ENCODE peak calls at places on chromosome 21, in seven cellular contexts. One of them, this sample, is unnamed.

GRCh38 chr21:25708467-25709065 is 26.1 kb downstream of the ATP5PF start:
- DNase-seq in stomach: peak
- DNase-seq in activated CD4-positive, alpha-beta T cell treated with anti-CD3 and anti-CD28 coated beads for 36 hours: peak
- DNase-seq in kidney: no peak
- DNase-seq in NCI-H460: peak
- DNase-seq in immature natural killer cell: peak
- DNase-seq in HTR-8/SVneo: peak
- DNase-seq in this sample: peak

GRCh38 chr21:31408306-31409088 is 64.4 kb upstream of the TIAM1 start:
- DNase-seq in activated CD4-positive, alpha-beta T cell treated with anti-CD3 and anti-CD28 coated beads for 36 hours: no peak
- DNase-seq in HTR-8/SVneo: no peak
- DNase-seq in NCI-H460: no peak
- DNase-seq in stomach: no peak
- DNase-seq in immature natural killer cell: no peak
- DNase-seq in kidney: no peak
- DNase-seq in this sample: no peak

GRCh38 chr21:44925027-44925755 is 4.5 kb upstream of the ITGB2 start:
- DNase-seq in HTR-8/SVneo: no peak
- DNase-seq in kidney: no peak
- DNase-seq in stomach: no peak
- DNase-seq in immature natural killer cell: peak
- DNase-seq in activated CD4-positive, alpha-beta T cell treated with anti-CD3 and anti-CD28 coated beads for 36 hours: no peak
- DNase-seq in NCI-H460: no peak
- DNase-seq in this sample: no peak

GRCh38 chr21:25885880-25886279 is 151.1 kb downstream of the GABPA start:
- DNase-seq in activated CD4-positive, alpha-beta T cell treated with anti-CD3 and anti-CD28 coated beads for 36 hours: no peak
- DNase-seq in stomach: no peak
- DNase-seq in immature natural killer cell: no peak
- DNase-seq in kidney: no peak
- DNase-seq in NCI-H460: no peak
- DNase-seq in HTR-8/SVneo: no peak
- DNase-seq in this sample: no peak

GRCh38 chr21:44303490-44303981 is 3.7 kb downstream of the PFKL start:
- DNase-seq in NCI-H460: no peak
- DNase-seq in stomach: peak
- DNase-seq in activated CD4-positive, alpha-beta T cell treated with anti-CD3 and anti-CD28 coated beads for 36 hours: no peak
- DNase-seq in kidney: peak
- DNase-seq in HTR-8/SVneo: no peak
- DNase-seq in immature natural killer cell: no peak
- DNase-seq in this sample: no peak

GRCh38 chr21:28485301-28486022 is 507.2 kb downstream of the LTN1 start:
- DNase-seq in kidney: no peak
- DNase-seq in stomach: no peak
- DNase-seq in activated CD4-positive, alpha-beta T cell treated with anti-CD3 and anti-CD28 coated beads for 36 hours: no peak
- DNase-seq in HTR-8/SVneo: no peak
- DNase-seq in NCI-H460: no peak
- DNase-seq in immature natural killer cell: no peak
- DNase-seq in this sample: no peak

GRCh38 chr21:24705201-24705600 is 902.1 kb downstream of the MRPL39 start:
- DNase-seq in HTR-8/SVneo: no peak
- DNase-seq in stomach: no peak
- DNase-seq in kidney: no peak
- DNase-seq in activated CD4-positive, alpha-beta T cell treated with anti-CD3 and anti-CD28 coated beads for 36 hours: no peak
- DNase-seq in immature natural killer cell: no peak
- DNase-seq in NCI-H460: no peak
- DNase-seq in this sample: no peak

GRCh38 chr21:38503588-38503987 is 5.3 kb upstream of the ERG start:
- DNase-seq in kidney: no peak
- DNase-seq in HTR-8/SVneo: no peak
- DNase-seq in activated CD4-positive, alpha-beta T cell treated with anti-CD3 and anti-CD28 coated beads for 36 hours: no peak
- DNase-seq in NCI-H460: no peak
- DNase-seq in stomach: no peak
- DNase-seq in immature natural killer cell: no peak
- DNase-seq in this sample: no peak

GRCh38 chr21:14382486-14382834 is 486 bp downstream of the HSPA13 start:
- DNase-seq in immature natural killer cell: no peak
- DNase-seq in kidney: no peak
- DNase-seq in NCI-H460: peak
- DNase-seq in stomach: no peak
- DNase-seq in activated CD4-positive, alpha-beta T cell treated with anti-CD3 and anti-CD28 coated beads for 36 hours: peak
- DNase-seq in HTR-8/SVneo: no peak
- DNase-seq in this sample: no peak

GRCh38 chr21:38277501-38278111 is 20.8 kb downstream of the KCNJ15 start:
- DNase-seq in kidney: no peak
- DNase-seq in HTR-8/SVneo: peak
- DNase-seq in stomach: no peak
- DNase-seq in immature natural killer cell: no peak
- DNase-seq in activated CD4-positive, alpha-beta T cell treated with anti-CD3 and anti-CD28 coated beads for 36 hours: peak
- DNase-seq in NCI-H460: no peak
- DNase-seq in this sample: peak

GRCh38 chr21:41236361-41236973 is 68.5 kb downstream of the BACE2 start:
- DNase-seq in stomach: no peak
- DNase-seq in NCI-H460: no peak
- DNase-seq in HTR-8/SVneo: no peak
- DNase-seq in immature natural killer cell: no peak
- DNase-seq in kidney: no peak
- DNase-seq in activated CD4-positive, alpha-beta T cell treated with anti-CD3 and anti-CD28 coated beads for 36 hours: no peak
- DNase-seq in this sample: no peak

GRCh38 chr21:37368536-37369279 is 2.1 kb downstream of the DYRK1A start:
- DNase-seq in activated CD4-positive, alpha-beta T cell treated with anti-CD3 and anti-CD28 coated beads for 36 hours: no peak
- DNase-seq in immature natural killer cell: no peak
- DNase-seq in NCI-H460: no peak
- DNase-seq in HTR-8/SVneo: no peak
- DNase-seq in stomach: no peak
- DNase-seq in kidney: no peak
- DNase-seq in this sample: no peak

GRCh38 chr21:34022557-34023335 is 50.6 kb upstream of the MRPS6 start:
- DNase-seq in HTR-8/SVneo: no peak
- DNase-seq in kidney: no peak
- DNase-seq in activated CD4-positive, alpha-beta T cell treated with anti-CD3 and anti-CD28 coated beads for 36 hours: peak
- DNase-seq in immature natural killer cell: peak
- DNase-seq in stomach: no peak
- DNase-seq in NCI-H460: no peak
- DNase-seq in this sample: no peak

GRCh38 chr21:46098303-46099141 is 610 bp downstream of the COL6A2 start:
- DNase-seq in immature natural killer cell: peak
- DNase-seq in HTR-8/SVneo: no peak
- DNase-seq in kidney: peak
- DNase-seq in NCI-H460: no peak
- DNase-seq in activated CD4-positive, alpha-beta T cell treated with anti-CD3 and anti-CD28 coated beads for 36 hours: peak
- DNase-seq in stomach: peak
- DNase-seq in this sample: no peak

GRCh38 chr21:33402011-33402979 is 918 bp upstream of the IFNGR2 start:
- DNase-seq in NCI-H460: no peak
- DNase-seq in immature natural killer cell: no peak
- DNase-seq in HTR-8/SVneo: no peak
- DNase-seq in kidney: peak
- DNase-seq in activated CD4-positive, alpha-beta T cell treated with anti-CD3 and anti-CD28 coated beads for 36 hours: peak
- DNase-seq in stomach: peak
- DNase-seq in this sample: no peak

GRCh38 chr21:23524685-23525084 is 2082.6 kb downstream of the MRPL39 start:
- DNase-seq in kidney: no peak
- DNase-seq in stomach: no peak
- DNase-seq in NCI-H460: no peak
- DNase-seq in HTR-8/SVneo: no peak
- DNase-seq in immature natural killer cell: no peak
- DNase-seq in activated CD4-positive, alpha-beta T cell treated with anti-CD3 and anti-CD28 coated beads for 36 hours: no peak
- DNase-seq in this sample: no peak

GRCh38 chr21:45300786-45301520 is 13.3 kb upstream of the POFUT2 start:
- DNase-seq in kidney: peak
- DNase-seq in HTR-8/SVneo: no peak
- DNase-seq in activated CD4-positive, alpha-beta T cell treated with anti-CD3 and anti-CD28 coated beads for 36 hours: peak
- DNase-seq in immature natural killer cell: no peak
- DNase-seq in stomach: no peak
- DNase-seq in NCI-H460: no peak
- DNase-seq in this sample: no peak

GRCh38 chr21:25862596-25862995 is 127.8 kb downstream of the GABPA start:
- DNase-seq in kidney: no peak
- DNase-seq in activated CD4-positive, alpha-beta T cell treated with anti-CD3 and anti-CD28 coated beads for 36 hours: peak
- DNase-seq in HTR-8/SVneo: peak
- DNase-seq in immature natural killer cell: no peak
- DNase-seq in stomach: no peak
- DNase-seq in NCI-H460: no peak
- DNase-seq in this sample: no peak

GRCh38 chr21:41727784-41728763 is 38.8 kb downstream of the RIPK4 start:
- DNase-seq in immature natural killer cell: no peak
- DNase-seq in kidney: peak
- DNase-seq in HTR-8/SVneo: no peak
- DNase-seq in stomach: no peak
- DNase-seq in NCI-H460: no peak
- DNase-seq in activated CD4-positive, alpha-beta T cell treated with anti-CD3 and anti-CD28 coated beads for 36 hours: no peak
- DNase-seq in this sample: no peak

GRCh38 chr21:28727809-28728208 is 264.9 kb downstream of the LTN1 start:
- DNase-seq in immature natural killer cell: no peak
- DNase-seq in NCI-H460: no peak
- DNase-seq in HTR-8/SVneo: no peak
- DNase-seq in activated CD4-positive, alpha-beta T cell treated with anti-CD3 and anti-CD28 coated beads for 36 hours: no peak
- DNase-seq in stomach: no peak
- DNase-seq in kidney: no peak
- DNase-seq in this sample: no peak

GRCh38 chr21:39054066-39054465 is 129.2 kb downstream of the PSMG1 start:
- DNase-seq in NCI-H460: no peak
- DNase-seq in immature natural killer cell: no peak
- DNase-seq in kidney: no peak
- DNase-seq in HTR-8/SVneo: no peak
- DNase-seq in stomach: no peak
- DNase-seq in activated CD4-positive, alpha-beta T cell treated with anti-CD3 and anti-CD28 coated beads for 36 hours: no peak
- DNase-seq in this sample: no peak

GRCh38 chr21:37356710-37357109 is 9.9 kb upstream of the DYRK1A start:
- DNase-seq in NCI-H460: no peak
- DNase-seq in activated CD4-positive, alpha-beta T cell treated with anti-CD3 and anti-CD28 coated beads for 36 hours: no peak
- DNase-seq in immature natural killer cell: no peak
- DNase-seq in stomach: no peak
- DNase-seq in HTR-8/SVneo: no peak
- DNase-seq in kidney: no peak
- DNase-seq in this sample: no peak

GRCh38 chr21:41961282-41961701 is 7.5 kb upstream of the C2CD2 start:
- DNase-seq in NCI-H460: no peak
- DNase-seq in activated CD4-positive, alpha-beta T cell treated with anti-CD3 and anti-CD28 coated beads for 36 hours: no peak
- DNase-seq in stomach: no peak
- DNase-seq in HTR-8/SVneo: peak
- DNase-seq in immature natural killer cell: no peak
- DNase-seq in kidney: no peak
- DNase-seq in this sample: no peak

GRCh38 chr21:28875078-28875477 is 117.6 kb downstream of the LTN1 start:
- DNase-seq in kidney: no peak
- DNase-seq in stomach: no peak
- DNase-seq in HTR-8/SVneo: no peak
- DNase-seq in immature natural killer cell: no peak
- DNase-seq in NCI-H460: no peak
- DNase-seq in activated CD4-positive, alpha-beta T cell treated with anti-CD3 and anti-CD28 coated beads for 36 hours: no peak
- DNase-seq in this sample: no peak

GRCh38 chr21:45287438-45288391 is at the start of gene POFUT2:
- DNase-seq in immature natural killer cell: peak
- DNase-seq in stomach: peak
- DNase-seq in kidney: peak
- DNase-seq in activated CD4-positive, alpha-beta T cell treated with anti-CD3 and anti-CD28 coated beads for 36 hours: peak
- DNase-seq in NCI-H460: peak
- DNase-seq in HTR-8/SVneo: peak
- DNase-seq in this sample: no peak

GRCh38 chr21:26739189-26739588 is 106.0 kb downstream of the ADAMTS1 start:
- DNase-seq in stomach: no peak
- DNase-seq in immature natural killer cell: no peak
- DNase-seq in kidney: no peak
- DNase-seq in NCI-H460: no peak
- DNase-seq in HTR-8/SVneo: no peak
- DNase-seq in activated CD4-positive, alpha-beta T cell treated with anti-CD3 and anti-CD28 coated beads for 36 hours: no peak
- DNase-seq in this sample: no peak

GRCh38 chr21:25528511-25528910 is 78.8 kb downstream of the MRPL39 start:
- DNase-seq in kidney: no peak
- DNase-seq in stomach: no peak
- DNase-seq in NCI-H460: no peak
- DNase-seq in immature natural killer cell: no peak
- DNase-seq in HTR-8/SVneo: no peak
- DNase-seq in activated CD4-positive, alpha-beta T cell treated with anti-CD3 and anti-CD28 coated beads for 36 hours: no peak
- DNase-seq in this sample: no peak

GRCh38 chr21:44271558-44271957 is 9.9 kb upstream of the DNMT3L start:
- DNase-seq in HTR-8/SVneo: no peak
- DNase-seq in stomach: no peak
- DNase-seq in immature natural killer cell: no peak
- DNase-seq in NCI-H460: no peak
- DNase-seq in activated CD4-positive, alpha-beta T cell treated with anti-CD3 and anti-CD28 coated beads for 36 hours: no peak
- DNase-seq in kidney: peak
- DNase-seq in this sample: no peak

GRCh38 chr21:34845521-34846213 is 176.9 kb downstream of the CLIC6 start:
- DNase-seq in stomach: peak
- DNase-seq in immature natural killer cell: peak
- DNase-seq in activated CD4-positive, alpha-beta T cell treated with anti-CD3 and anti-CD28 coated beads for 36 hours: peak
- DNase-seq in HTR-8/SVneo: no peak
- DNase-seq in NCI-H460: peak
- DNase-seq in kidney: no peak
- DNase-seq in this sample: peak

GRCh38 chr21:45427331-45428271 is 22.6 kb downstream of the COL18A1 start:
- DNase-seq in NCI-H460: peak
- DNase-seq in immature natural killer cell: no peak
- DNase-seq in HTR-8/SVneo: peak
- DNase-seq in kidney: peak
- DNase-seq in stomach: peak
- DNase-seq in activated CD4-positive, alpha-beta T cell treated with anti-CD3 and anti-CD28 coated beads for 36 hours: no peak
- DNase-seq in this sample: peak

GRCh38 chr21:44087426-44088400 is 19.5 kb upstream of the PWP2 start:
- DNase-seq in HTR-8/SVneo: no peak
- DNase-seq in activated CD4-positive, alpha-beta T cell treated with anti-CD3 and anti-CD28 coated beads for 36 hours: peak
- DNase-seq in immature natural killer cell: peak
- DNase-seq in NCI-H460: no peak
- DNase-seq in stomach: peak
- DNase-seq in kidney: peak
- DNase-seq in this sample: no peak